ENCODE peak calls at places on chromosomes 7 and 10, in nine cellular contexts. One of them, this sample, is unnamed.

GRCh38 chr7:138023618-138024333 is 21.9 kb upstream of the CREB3L2 start:
- DNase-seq in CD8-positive, alpha-beta T cell: no peak
- DNase-seq in lower leg skin: no peak
- DNase-seq in A549: no peak
- DNase-seq in heart left ventricle: no peak
- DNase-seq in mammary epithelial cell: no peak
- DNase-seq in GM10248: peak
- DNase-seq in esophagus squamous epithelium: no peak
- DNase-seq in neural progenitor cell: no peak
- DNase-seq in this sample: peak

GRCh38 chr7:155603190-155603857 is 41.1 kb upstream of the RBM33 start:
- DNase-seq in CD8-positive, alpha-beta T cell: no peak
- DNase-seq in lower leg skin: no peak
- DNase-seq in A549: no peak
- DNase-seq in heart left ventricle: no peak
- DNase-seq in mammary epithelial cell: no peak
- DNase-seq in GM10248: no peak
- DNase-seq in esophagus squamous epithelium: no peak
- DNase-seq in neural progenitor cell: no peak
- DNase-seq in this sample: no peak

GRCh38 chr7:204326-204725 is 12.0 kb downstream of the FAM20C start:
- DNase-seq in CD8-positive, alpha-beta T cell: no peak
- DNase-seq in lower leg skin: no peak
- DNase-seq in A549: no peak
- DNase-seq in heart left ventricle: no peak
- DNase-seq in mammary epithelial cell: no peak
- DNase-seq in GM10248: no peak
- DNase-seq in esophagus squamous epithelium: no peak
- DNase-seq in neural progenitor cell: no peak
- DNase-seq in this sample: no peak

GRCh38 chr7:137003606-137004005 is 135.2 kb downstream of the CHRM2 start:
- DNase-seq in CD8-positive, alpha-beta T cell: no peak
- DNase-seq in lower leg skin: no peak
- DNase-seq in A549: no peak
- DNase-seq in heart left ventricle: no peak
- DNase-seq in mammary epithelial cell: no peak
- DNase-seq in GM10248: no peak
- DNase-seq in esophagus squamous epithelium: no peak
- DNase-seq in neural progenitor cell: no peak
- DNase-seq in this sample: no peak

GRCh38 chr10:125692246-125692931 is 9.4 kb upstream of the TEX36 start:
- DNase-seq in CD8-positive, alpha-beta T cell: no peak
- DNase-seq in lower leg skin: no peak
- DNase-seq in A549: no peak
- DNase-seq in heart left ventricle: no peak
- DNase-seq in mammary epithelial cell: no peak
- DNase-seq in GM10248: no peak
- DNase-seq in esophagus squamous epithelium: no peak
- DNase-seq in neural progenitor cell: no peak
- DNase-seq in this sample: no peak

GRCh38 chr7:142889825-142890224 is 4.3 kb upstream of the TRPV6 start:
- DNase-seq in CD8-positive, alpha-beta T cell: no peak
- DNase-seq in lower leg skin: no peak
- DNase-seq in A549: no peak
- DNase-seq in heart left ventricle: peak
- DNase-seq in mammary epithelial cell: no peak
- DNase-seq in GM10248: no peak
- DNase-seq in esophagus squamous epithelium: no peak
- DNase-seq in neural progenitor cell: no peak
- DNase-seq in this sample: no peak

GRCh38 chr7:75966209-75966961 is 28.0 kb downstream of the TMEM120A start:
- DNase-seq in CD8-positive, alpha-beta T cell: no peak
- DNase-seq in lower leg skin: peak
- DNase-seq in A549: no peak
- DNase-seq in heart left ventricle: peak
- DNase-seq in mammary epithelial cell: no peak
- DNase-seq in GM10248: no peak
- DNase-seq in esophagus squamous epithelium: no peak
- DNase-seq in neural progenitor cell: no peak
- DNase-seq in this sample: no peak

GRCh38 chr10:110642980-110643655 is 1.0 kb upstream of the RBM20 start:
- DNase-seq in CD8-positive, alpha-beta T cell: no peak
- DNase-seq in lower leg skin: no peak
- DNase-seq in A549: no peak
- DNase-seq in heart left ventricle: no peak
- DNase-seq in mammary epithelial cell: no peak
- DNase-seq in GM10248: no peak
- DNase-seq in esophagus squamous epithelium: no peak
- DNase-seq in neural progenitor cell: peak
- DNase-seq in this sample: no peak

GRCh38 chr7:37656913-37657530 is 26.5 kb upstream of the GPR141 start:
- DNase-seq in CD8-positive, alpha-beta T cell: no peak
- DNase-seq in lower leg skin: no peak
- DNase-seq in A549: no peak
- DNase-seq in heart left ventricle: no peak
- DNase-seq in mammary epithelial cell: no peak
- DNase-seq in GM10248: no peak
- DNase-seq in esophagus squamous epithelium: no peak
- DNase-seq in neural progenitor cell: no peak
- DNase-seq in this sample: no peak

GRCh38 chr10:124403548-124403947 is 15.2 kb downstream of the OAT start:
- DNase-seq in CD8-positive, alpha-beta T cell: peak
- DNase-seq in lower leg skin: no peak
- DNase-seq in A549: peak
- DNase-seq in heart left ventricle: no peak
- DNase-seq in mammary epithelial cell: peak
- DNase-seq in GM10248: peak
- DNase-seq in esophagus squamous epithelium: no peak
- DNase-seq in neural progenitor cell: peak
- DNase-seq in this sample: peak

GRCh38 chr7:50982626-50983025 is 199.9 kb upstream of the GRB10 start:
- DNase-seq in CD8-positive, alpha-beta T cell: no peak
- DNase-seq in lower leg skin: no peak
- DNase-seq in A549: no peak
- DNase-seq in heart left ventricle: no peak
- DNase-seq in mammary epithelial cell: no peak
- DNase-seq in GM10248: no peak
- DNase-seq in esophagus squamous epithelium: no peak
- DNase-seq in neural progenitor cell: peak
- DNase-seq in this sample: no peak

GRCh38 chr7:17123020-17123419 is 175.4 kb upstream of the AHR start:
- DNase-seq in CD8-positive, alpha-beta T cell: no peak
- DNase-seq in lower leg skin: no peak
- DNase-seq in A549: no peak
- DNase-seq in heart left ventricle: no peak
- DNase-seq in mammary epithelial cell: no peak
- DNase-seq in GM10248: no peak
- DNase-seq in esophagus squamous epithelium: no peak
- DNase-seq in neural progenitor cell: no peak
- DNase-seq in this sample: no peak

GRCh38 chr7:138632384-138632783 is 68.8 kb downstream of the SVOPL start:
- DNase-seq in CD8-positive, alpha-beta T cell: no peak
- DNase-seq in lower leg skin: no peak
- DNase-seq in A549: no peak
- DNase-seq in heart left ventricle: no peak
- DNase-seq in mammary epithelial cell: no peak
- DNase-seq in GM10248: no peak
- DNase-seq in esophagus squamous epithelium: no peak
- DNase-seq in neural progenitor cell: no peak
- DNase-seq in this sample: no peak

GRCh38 chr7:104922187-104923009 is 91.6 kb upstream of the KMT2E start:
- DNase-seq in CD8-positive, alpha-beta T cell: no peak
- DNase-seq in lower leg skin: no peak
- DNase-seq in A549: no peak
- DNase-seq in heart left ventricle: no peak
- DNase-seq in mammary epithelial cell: no peak
- DNase-seq in GM10248: no peak
- DNase-seq in esophagus squamous epithelium: no peak
- DNase-seq in neural progenitor cell: no peak
- DNase-seq in this sample: no peak

GRCh38 chr10:47059606-47060311 is 148.5 kb downstream of the PTPN20 start:
- DNase-seq in CD8-positive, alpha-beta T cell: no peak
- DNase-seq in lower leg skin: no peak
- DNase-seq in A549: no peak
- DNase-seq in heart left ventricle: no peak
- DNase-seq in mammary epithelial cell: no peak
- DNase-seq in GM10248: no peak
- DNase-seq in esophagus squamous epithelium: no peak
- DNase-seq in neural progenitor cell: no peak
- DNase-seq in this sample: no peak

GRCh38 chr10:24259365-24260125 is 50.6 kb downstream of the KIAA1217 start:
- DNase-seq in CD8-positive, alpha-beta T cell: no peak
- DNase-seq in lower leg skin: no peak
- DNase-seq in A549: no peak
- DNase-seq in heart left ventricle: no peak
- DNase-seq in mammary epithelial cell: peak
- DNase-seq in GM10248: no peak
- DNase-seq in esophagus squamous epithelium: no peak
- DNase-seq in neural progenitor cell: no peak
- DNase-seq in this sample: no peak
- TF ChIP-seq CTCF in CD8-positive, alpha-beta T cell: no peak
- TF ChIP-seq CTCF in lower leg skin: no peak
- TF ChIP-seq CTCF in A549: no peak
- TF ChIP-seq CTCF in heart left ventricle: no peak
- TF ChIP-seq CTCF in mammary epithelial cell: no peak
- TF ChIP-seq CTCF in GM10248: no peak
- TF ChIP-seq CTCF in esophagus squamous epithelium: no peak
- TF ChIP-seq CTCF in neural progenitor cell: no peak
- TF ChIP-seq CTCF in this sample: no peak

GRCh38 chr7:3300651-3301471 is at the start of gene SDK1:
- DNase-seq in CD8-positive, alpha-beta T cell: peak
- DNase-seq in lower leg skin: peak
- DNase-seq in A549: peak
- DNase-seq in heart left ventricle: peak
- DNase-seq in mammary epithelial cell: peak
- DNase-seq in GM10248: peak
- DNase-seq in esophagus squamous epithelium: peak
- DNase-seq in neural progenitor cell: peak
- DNase-seq in this sample: peak

GRCh38 chr7:3301472-3301778 is 373 bp downstream of the SDK1 start:
- DNase-seq in CD8-positive, alpha-beta T cell: no peak
- DNase-seq in lower leg skin: no peak
- DNase-seq in A549: no peak
- DNase-seq in heart left ventricle: no peak
- DNase-seq in mammary epithelial cell: no peak
- DNase-seq in GM10248: no peak
- DNase-seq in esophagus squamous epithelium: no peak
- DNase-seq in neural progenitor cell: peak
- DNase-seq in this sample: no peak

GRCh38 chr7:3302681-3303320 is 1.7 kb downstream of the SDK1 start:
- DNase-seq in CD8-positive, alpha-beta T cell: no peak
- DNase-seq in lower leg skin: no peak
- DNase-seq in A549: no peak
- DNase-seq in heart left ventricle: no peak
- DNase-seq in mammary epithelial cell: no peak
- DNase-seq in GM10248: no peak
- DNase-seq in esophagus squamous epithelium: no peak
- DNase-seq in neural progenitor cell: no peak
- DNase-seq in this sample: no peak

GRCh38 chr7:3300221-3300650 is 816 bp upstream of the SDK1 start:
- DNase-seq in CD8-positive, alpha-beta T cell: no peak
- DNase-seq in lower leg skin: no peak
- DNase-seq in A549: no peak
- DNase-seq in heart left ventricle: no peak
- DNase-seq in mammary epithelial cell: no peak
- DNase-seq in GM10248: no peak
- DNase-seq in esophagus squamous epithelium: no peak
- DNase-seq in neural progenitor cell: peak
- DNase-seq in this sample: no peak

GRCh38 chr7:3301831-3302618 is 973 bp downstream of the SDK1 start:
- DNase-seq in CD8-positive, alpha-beta T cell: no peak
- DNase-seq in lower leg skin: no peak
- DNase-seq in A549: peak
- DNase-seq in heart left ventricle: no peak
- DNase-seq in mammary epithelial cell: no peak
- DNase-seq in GM10248: no peak
- DNase-seq in esophagus squamous epithelium: no peak
- DNase-seq in neural progenitor cell: peak
- DNase-seq in this sample: no peak
- TF ChIP-seq CTCF in CD8-positive, alpha-beta T cell: no peak
- TF ChIP-seq CTCF in lower leg skin: no peak
- TF ChIP-seq CTCF in A549: no peak
- TF ChIP-seq CTCF in heart left ventricle: peak
- TF ChIP-seq CTCF in mammary epithelial cell: no peak
- TF ChIP-seq CTCF in GM10248: no peak
- TF ChIP-seq CTCF in esophagus squamous epithelium: no peak
- TF ChIP-seq CTCF in neural progenitor cell: peak
- TF ChIP-seq CTCF in this sample: no peak

DNA sequence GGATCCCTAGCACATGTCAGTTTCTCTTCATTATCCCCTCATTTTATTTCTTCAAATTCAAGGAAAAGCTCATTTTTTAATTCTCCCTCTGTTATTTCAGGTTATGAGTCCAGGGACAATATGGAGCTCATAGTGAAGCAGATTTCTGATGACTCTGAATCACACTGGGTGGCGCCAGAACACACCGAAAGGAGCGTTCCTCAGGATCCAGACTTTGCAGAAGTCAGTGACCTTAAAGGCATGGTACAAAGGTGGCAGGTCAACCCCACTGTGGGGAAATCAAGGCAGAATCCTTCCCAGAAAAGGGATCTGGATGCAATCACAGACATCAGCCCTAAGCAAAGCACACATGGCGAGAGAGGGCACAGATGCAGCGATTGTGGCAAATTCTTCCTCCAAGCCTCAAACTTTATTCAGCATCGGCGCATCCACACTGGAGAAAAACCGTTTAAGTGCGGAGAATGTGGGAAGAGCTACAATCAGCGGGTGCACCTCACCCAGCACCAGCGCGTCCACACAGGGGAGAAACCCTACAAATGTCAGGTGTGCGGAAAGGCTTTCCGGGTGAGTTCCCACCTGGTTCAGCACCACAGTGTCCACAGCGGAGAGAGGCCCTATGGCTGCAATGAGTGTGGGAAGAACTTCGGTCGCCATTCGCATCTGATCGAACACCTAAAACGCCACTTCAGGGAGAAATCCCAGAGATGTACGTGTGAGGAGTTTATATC is 21.4 kb downstream of the ZKSCAN5 start:
- DNase-seq in CD8-positive, alpha-beta T cell: peak
- DNase-seq in lower leg skin: no peak
- DNase-seq in A549: no peak
- DNase-seq in heart left ventricle: no peak
- DNase-seq in mammary epithelial cell: no peak
- DNase-seq in GM10248: no peak
- DNase-seq in esophagus squamous epithelium: no peak
- DNase-seq in neural progenitor cell: peak
- DNase-seq in this sample: no peak
- TF ChIP-seq CTCF in CD8-positive, alpha-beta T cell: no peak
- TF ChIP-seq CTCF in lower leg skin: no peak
- TF ChIP-seq CTCF in A549: no peak
- TF ChIP-seq CTCF in heart left ventricle: no peak
- TF ChIP-seq CTCF in mammary epithelial cell: peak
- TF ChIP-seq CTCF in GM10248: no peak
- TF ChIP-seq CTCF in esophagus squamous epithelium: peak
- TF ChIP-seq CTCF in neural progenitor cell: peak
- TF ChIP-seq CTCF in this sample: no peak

GRCh38 chr10:46035923-46036849 is 5.8 kb upstream of the NCOA4 start:
- DNase-seq in CD8-positive, alpha-beta T cell: no peak
- DNase-seq in lower leg skin: no peak
- DNase-seq in A549: no peak
- DNase-seq in heart left ventricle: no peak
- DNase-seq in mammary epithelial cell: no peak
- DNase-seq in GM10248: no peak
- DNase-seq in esophagus squamous epithelium: no peak
- DNase-seq in neural progenitor cell: no peak
- DNase-seq in this sample: no peak
- TF ChIP-seq CTCF in CD8-positive, alpha-beta T cell: no peak
- TF ChIP-seq CTCF in lower leg skin: no peak
- TF ChIP-seq CTCF in A549: no peak
- TF ChIP-seq CTCF in heart left ventricle: no peak
- TF ChIP-seq CTCF in mammary epithelial cell: no peak
- TF ChIP-seq CTCF in GM10248: no peak
- TF ChIP-seq CTCF in esophagus squamous epithelium: peak
- TF ChIP-seq CTCF in neural progenitor cell: peak
- TF ChIP-seq CTCF in this sample: no peak

GRCh38 chr7:18894155-18894554 is 223.3 kb downstream of the TWIST1 start:
- DNase-seq in CD8-positive, alpha-beta T cell: no peak
- DNase-seq in lower leg skin: no peak
- DNase-seq in A549: no peak
- DNase-seq in heart left ventricle: no peak
- DNase-seq in mammary epithelial cell: no peak
- DNase-seq in GM10248: no peak
- DNase-seq in esophagus squamous epithelium: no peak
- DNase-seq in neural progenitor cell: no peak
- DNase-seq in this sample: no peak
- TF ChIP-seq CTCF in CD8-positive, alpha-beta T cell: no peak
- TF ChIP-seq CTCF in lower leg skin: no peak
- TF ChIP-seq CTCF in A549: no peak
- TF ChIP-seq CTCF in heart left ventricle: no peak
- TF ChIP-seq CTCF in mammary epithelial cell: no peak
- TF ChIP-seq CTCF in GM10248: no peak
- TF ChIP-seq CTCF in esophagus squamous epithelium: no peak
- TF ChIP-seq CTCF in neural progenitor cell: no peak
- TF ChIP-seq CTCF in this sample: peak